ENCODE peak calls at places on chromosomes 13 and 19, in four cellular contexts. J, U, I and A are unnamed samples.

GRCh38 chr13:20106751-20107150 is 54.1 kb downstream of the GJA3 start:
- DNase-seq in J (no peak), U (no peak), I (no peak), A (no peak)

GRCh38 chr19:38394488-38394887 is 6.0 kb downstream of the SPRED3 start:
- DNase-seq in J (peak; percentile 56), U (no peak), I (peak; percentile 82), A (no peak)

GRCh38 chr19:5792224-5792623 is 1.3 kb upstream of the DUS3L start:
- DNase-seq in J (no peak), U (no peak), I (no peak), A (no peak)

GRCh38 chr19:39539165-39539518 is 819 bp downstream of the EID2 start:
- DNase-seq in J (peak; percentile 52), U (no peak), I (no peak), A (no peak)

GRCh38 chr19:43780706-43781525 is at the start of gene KCNN4:
- DNase-seq in J (no peak), U (no peak), I (no peak), A (no peak)

GRCh38 chr13:48892311-48892710 is 83.4 kb upstream of the FNDC3A start:
- DNase-seq in J (peak; percentile 14), U (no peak), I (no peak), A (no peak)

GRCh38 chr19:19379527-19379926 is 25.9 kb upstream of the GATAD2A start:
- DNase-seq in J (no peak), U (no peak), I (no peak), A (no peak)

GRCh38 chr13:96091164-96091931 is 1.4 kb downstream of the HS6ST3 start:
- DNase-seq in J (no peak), U (no peak), I (no peak), A (no peak)

GRCh38 chr19:7978196-7978825 is 27.1 kb downstream of the ELAVL1 start:
- DNase-seq in J (no peak), U (no peak), I (no peak), A (no peak)

GRCh38 chr13:44951184-44951583 is 38.1 kb downstream of the NUFIP1 start:
- DNase-seq in J (no peak), U (no peak), I (no peak), A (no peak)

GRCh38 chr13:42899266-42899665 is 92.8 kb downstream of the EPSTI1 start:
- DNase-seq in J (no peak), U (peak; percentile 12), I (no peak), A (no peak)

GRCh38 chr13:74825170-74825948 is 656.6 kb downstream of the TBC1D4 start:
- DNase-seq in J (no peak), U (no peak), I (no peak), A (no peak)

GRCh38 chr19:55452381-55453325 is 8.8 kb downstream of the ISOC2 start:
- DNase-seq in J (peak; percentile 44), U (no peak), I (no peak), A (peak; percentile 54)

GRCh38 chr19:18137242-18137641 is 15.7 kb upstream of the PIK3R2 start:
- DNase-seq in J (no peak), U (no peak), I (no peak), A (no peak)

GRCh38 chr19:7874857-7875393 is 735 bp upstream of the PRR36 start:
- DNase-seq in J (no peak), U (no peak), I (no peak), A (no peak)

DNA sequence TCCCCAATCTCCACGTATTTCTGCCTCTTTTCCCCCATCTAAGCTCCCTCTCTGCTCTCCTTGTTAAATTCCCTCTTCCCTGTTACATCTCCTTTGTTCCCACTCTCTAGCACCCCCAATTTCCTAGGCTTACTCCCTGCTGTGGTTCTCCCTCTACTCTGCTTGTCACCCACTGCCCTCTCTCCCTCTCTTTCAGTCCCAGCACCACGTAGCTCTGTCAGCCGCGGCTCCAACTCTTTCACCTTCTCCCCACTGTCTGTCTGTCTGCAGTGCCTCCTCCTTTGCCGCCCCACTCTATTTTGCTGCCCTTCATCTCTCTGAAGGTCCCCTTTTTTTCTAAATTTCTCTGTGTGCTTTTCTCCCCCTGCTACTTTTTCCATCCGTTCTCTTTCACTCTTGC is 1.0 kb downstream of the ZNF841 start:
- DNase-seq in J (no peak), U (no peak), I (no peak), A (no peak)
- H3K4me3 ChIP-seq in J (peak overlapping the region; percentile 90), U (peak overlapping the region; percentile 94), I (peak overlapping the region; percentile 99), A (peak overlapping the region; percentile 81)

GRCh38 chr19:1082928-1083816 is 12.0 kb downstream of the POLR2E start:
- DNase-seq in J (no peak), U (no peak), I (no peak), A (no peak)

GRCh38 chr19:1080360-1081161 is 13.6 kb downstream of the ARHGAP45 start:
- DNase-seq in J (no peak), U (no peak), I (no peak), A (no peak)

GRCh38 chr19:1082165-1082927 is 12.8 kb downstream of the POLR2E start:
- DNase-seq in J (no peak), U (no peak), I (peak; percentile 95), A (peak; percentile 89)

GRCh38 chr19:1079566-1080111 is 12.7 kb downstream of the ARHGAP45 start:
- DNase-seq in J (no peak), U (no peak), I (no peak), A (no peak)

DNA sequence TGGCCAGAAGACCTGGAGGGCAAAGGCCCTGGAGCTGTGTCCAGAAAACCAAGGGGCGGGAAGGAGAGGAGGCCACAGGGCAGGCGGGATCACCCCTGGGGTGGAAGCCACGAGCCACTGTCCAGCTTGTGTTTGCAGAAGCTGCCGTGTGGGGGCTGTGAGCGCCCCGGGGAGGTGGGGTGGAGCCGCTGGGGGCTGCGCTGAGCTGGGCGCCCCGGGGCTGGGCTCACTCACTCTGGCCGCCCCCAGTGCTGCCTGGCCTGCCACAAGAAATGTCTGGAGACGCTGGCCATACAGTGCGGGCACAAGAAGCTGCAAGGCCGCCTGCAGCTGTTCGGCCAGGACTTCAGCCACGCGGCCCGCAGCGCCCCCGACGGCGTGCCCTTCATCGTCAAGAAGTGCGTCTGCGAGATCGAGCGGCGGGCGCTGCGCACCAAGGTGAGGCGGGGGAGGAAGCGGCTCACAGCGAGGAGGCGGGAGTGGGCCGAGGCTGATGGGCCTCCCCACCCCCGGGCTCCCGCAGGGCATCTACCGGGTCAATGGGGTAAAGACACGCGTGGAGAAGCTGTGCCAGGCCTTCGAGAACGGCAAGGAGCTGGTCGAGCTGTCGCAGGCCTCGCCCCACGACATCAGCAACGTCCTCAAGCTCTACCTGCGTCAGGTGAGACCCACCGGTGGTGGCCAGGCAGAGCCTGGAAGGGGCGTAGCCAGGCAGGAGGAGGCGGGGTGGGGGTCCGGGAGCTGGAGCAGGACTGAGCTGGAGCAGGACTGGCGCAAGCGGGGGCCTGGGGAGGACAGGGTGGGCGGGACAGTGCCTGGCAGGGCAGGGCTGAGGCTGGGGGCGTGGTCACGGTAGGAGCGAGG is 13.6 kb downstream of the POLR2E start:
- DNase-seq in J (no peak), U (no peak), I (no peak), A (no peak)
- H3K9ac ChIP-seq in J (no peak overlapping the region), U (no peak overlapping the region), I (no peak overlapping the region), A (no peak overlapping the region)

GRCh38 chr13:32234914-32235313 is 80.2 kb downstream of the ZAR1L start:
- DNase-seq in J (no peak), U (no peak), I (no peak), A (no peak)
- TF ChIP-seq SUZ12 in J (no peak), U (no peak), I (no peak), A (no peak)

GRCh38 chr19:53870485-53870844 is 2.8 kb downstream of the MYADM start:
- DNase-seq in J (no peak), U (no peak), I (no peak), A (no peak)
- H3K4me3 ChIP-seq in J (no peak overlapping the region), U (no peak overlapping the region), I (no peak overlapping the region), A (no peak overlapping the region)

GRCh38 chr19:11338569-11339253 is 746 bp downstream of the RAB3D start:
- DNase-seq in J (no peak), U (no peak), I (no peak), A (no peak)
- H3K9ac ChIP-seq in J (peak overlapping the region; percentile 61), U (peak overlapping the region; percentile 62), I (peak overlapping the region; percentile 42), A (peak overlapping the region; percentile 86)

DNA sequence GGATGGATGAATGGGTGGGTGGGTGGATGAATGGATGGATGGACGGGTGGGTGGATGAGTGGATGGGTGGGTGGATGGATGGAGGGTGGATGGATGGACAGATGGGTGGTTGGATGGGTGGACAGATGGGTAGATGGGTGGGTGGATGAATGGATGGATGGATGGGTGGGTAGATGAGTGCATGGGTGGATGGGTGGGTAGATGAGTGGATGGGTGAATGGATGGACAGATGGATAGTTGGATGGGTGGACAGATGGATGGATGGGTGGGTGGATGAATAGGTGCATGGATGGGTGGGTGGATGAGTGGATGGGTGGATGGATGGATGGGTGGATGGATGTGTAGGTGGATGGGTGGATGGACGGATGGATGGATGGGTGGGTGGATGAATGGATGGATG is 17.8 kb downstream of the SHC2 start:
- DNase-seq in J (no peak), U (no peak), I (no peak), A (no peak)
- TF ChIP-seq SUZ12 in J (no peak), U (no peak), I (no peak), A (no peak)

GRCh38 chr13:110388141-110388943 is 81.3 kb downstream of the COL4A2 start:
- DNase-seq in J (no peak), U (no peak), I (no peak), A (no peak)
- H3K4me3 ChIP-seq in J (no peak overlapping the region), U (no peak overlapping the region), I (no peak overlapping the region), A (no peak overlapping the region)

DNA sequence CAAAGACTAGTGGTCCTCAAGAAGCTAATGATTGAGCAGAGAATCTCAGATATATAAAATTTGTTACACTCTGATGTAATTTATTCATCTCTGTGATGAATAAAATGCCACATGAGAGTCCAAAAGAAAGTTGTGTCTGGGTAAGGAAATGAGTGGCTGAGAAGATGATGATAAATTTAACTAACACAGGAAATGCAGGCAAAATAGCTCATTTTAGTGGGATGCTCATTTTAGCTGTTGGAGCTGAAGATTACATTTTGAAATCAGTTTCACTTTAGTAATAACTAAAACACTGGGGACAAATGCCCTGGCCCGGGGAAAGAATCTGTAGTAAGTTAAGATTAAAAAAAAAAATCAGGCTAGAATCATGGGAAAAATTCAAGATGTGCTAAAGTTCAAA is 35.2 kb downstream of the SPRY2 start:
- DNase-seq in J (no peak), U (no peak), I (no peak), A (no peak)
- H3K9ac ChIP-seq in J (no peak overlapping the region), U (no peak overlapping the region), I (no peak overlapping the region), A (no peak overlapping the region)

DNA sequence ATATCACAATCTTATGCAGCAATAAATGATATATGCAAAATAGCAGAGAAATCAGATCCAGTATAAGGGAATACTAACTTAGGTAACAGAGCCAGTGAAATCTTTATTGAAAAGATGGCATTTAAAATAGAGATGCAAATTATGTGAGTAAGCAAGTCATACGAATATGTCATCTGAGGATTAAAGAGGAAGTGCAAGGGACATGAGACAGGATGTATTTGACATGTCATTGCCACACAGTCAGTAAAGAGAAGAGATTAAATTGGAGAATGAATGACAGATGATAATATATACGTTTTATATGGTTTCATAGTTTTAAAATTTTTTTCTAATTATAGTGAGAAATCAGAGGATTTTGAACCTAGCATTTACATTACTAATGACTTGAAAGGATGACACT is 426.4 kb downstream of the SLITRK5 start:
- DNase-seq in J (no peak), U (no peak), I (no peak), A (no peak)
- TF ChIP-seq SUZ12 in J (no peak), U (no peak), I (no peak), A (no peak)

GRCh38 chr13:67075239-67075638 is 154.9 kb downstream of the PCDH9 start:
- DNase-seq in J (no peak), U (no peak), I (no peak), A (no peak)
- H3K4me3 ChIP-seq in J (no peak overlapping the region), U (no peak overlapping the region), I (no peak overlapping the region), A (no peak overlapping the region)